ENCODE peak calls at places on chromosomes 12 and 14, in ten cellular contexts. A, X, O, V, Z, I, U, B, J and C are unnamed samples.

GRCh38 chr14:104505085-104506074 is 74.2 kb upstream of the C14orf180 start:
- DNase-seq in U (no peak), J (no peak), A (no peak), O (no peak), V (no peak), Z (no peak), X (no peak), I (no peak), B (no peak), C (no peak)

GRCh38 chr12:50600364-50600763 is 95.6 kb downstream of the DIP2B start:
- DNase-seq in U (no peak), A (no peak), O (no peak), X (no peak), J (no peak), I (no peak), B (no peak), V (no peak), Z (no peak), C (no peak)

GRCh38 chr12:15831315-15831993 is 42.3 kb upstream of the EPS8 start:
- DNase-seq in X (no peak), A (no peak), O (no peak), Z (no peak), I (no peak), J (no peak), U (no peak), B (no peak), V (no peak), C (no peak)

GRCh38 chr12:15987696-15988095 is 76.6 kb downstream of the DERA start:
- DNase-seq in I (no peak), X (no peak), V (peak; percentile 64), A (no peak), U (no peak), B (peak; percentile 28), J (no peak), Z (peak; percentile 74), O (no peak), C (peak; percentile 80)

GRCh38 chr14:74065746-74066575 is 18.3 kb downstream of the ALDH6A1 start:
- DNase-seq in U (no peak), X (peak; percentile 19), J (no peak), V (no peak), A (no peak), B (no peak), I (no peak), O (no peak), Z (no peak), C (no peak)

GRCh38 chr14:77186911-77187648 is 5.5 kb downstream of the TMEM63C start:
- DNase-seq in V (peak; percentile 47), O (no peak), I (peak; percentile 36), U (no peak), J (no peak), A (no peak), X (peak; percentile 93), B (peak; percentile 26), Z (no peak), C (no peak)

GRCh38 chr12:113359133-113359938 is 949 bp downstream of the PLBD2 start:
- DNase-seq in U (no peak), J (peak; percentile 62), X (peak; percentile 30), V (no peak), A (no peak), O (no peak), I (no peak), B (peak; percentile 67), Z (peak; percentile 58), C (peak; percentile 90)

GRCh38 chr14:66944872-66945271 is 244.4 kb upstream of the GARIN2 start:
- DNase-seq in O (no peak), B (no peak), Z (no peak), V (no peak), A (no peak), J (no peak), I (peak; percentile 73), U (no peak), X (peak; percentile 55), C (no peak)

DNA sequence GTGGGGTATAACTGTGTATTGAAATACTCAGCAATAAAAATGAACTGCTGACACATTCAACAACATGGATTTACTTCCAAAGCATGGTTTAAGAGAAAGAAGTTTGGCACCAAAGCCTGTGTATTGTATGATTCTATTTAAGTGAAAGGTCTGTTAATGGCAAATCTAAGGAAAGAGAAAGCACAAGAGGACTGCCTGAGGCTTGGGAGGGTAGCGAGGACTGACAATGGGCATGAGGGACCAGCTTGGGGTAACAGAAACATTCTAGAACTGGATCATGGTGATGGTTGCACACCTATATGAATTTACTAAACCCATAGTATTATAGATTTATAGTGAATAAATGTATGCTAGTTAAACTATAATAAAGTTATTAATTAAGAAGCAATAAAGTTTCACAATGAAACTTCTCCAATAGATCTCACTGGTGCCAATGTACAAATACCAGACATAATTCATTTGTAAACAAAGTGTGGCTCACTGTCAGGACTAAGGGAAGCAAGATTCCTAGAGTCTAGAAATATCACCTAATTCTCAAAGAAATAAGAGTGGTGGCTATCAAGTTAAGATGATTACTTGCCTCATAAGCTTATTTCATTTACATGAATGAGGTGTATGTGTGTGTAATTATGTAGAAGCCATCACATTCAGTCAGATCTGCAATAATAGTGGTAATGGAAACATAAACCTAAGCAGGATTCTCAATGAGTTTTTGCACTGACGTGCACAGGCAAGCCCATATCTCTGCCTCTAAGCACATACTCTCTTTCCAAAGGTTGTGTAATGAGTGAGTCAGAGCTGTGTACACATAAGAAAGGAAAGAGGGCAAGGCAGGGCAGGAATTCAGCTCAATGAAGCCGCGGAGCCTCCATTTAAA is 353.4 kb downstream of the KCNH5 start:
- DNase-seq in A (no peak), I (no peak), V (peak; percentile 60), Z (no peak), J (no peak), U (no peak), B (no peak), X (peak; percentile 99), O (peak; percentile 74), C (peak; percentile 27)
- H3K27ac ChIP-seq in A (no peak overlapping the region), I (no peak overlapping the region), V (peak overlapping the region; percentile 16), Z (no peak overlapping the region), J (no peak overlapping the region), U (peak overlapping the region; percentile 63), B (peak overlapping the region; percentile 36), X (peak overlapping the region; percentile 54), O (peak overlapping the region; percentile 63), C (no peak overlapping the region)

GRCh38 chr12:14396071-14396470 is 30.6 kb downstream of the ATF7IP start:
- DNase-seq in V (no peak), Z (no peak), J (no peak), U (no peak), A (no peak), X (no peak), B (no peak), O (no peak), I (no peak), C (no peak)

GRCh38 chr12:14403293-14403692 is 37.8 kb downstream of the ATF7IP start:
- DNase-seq in B (no peak), Z (no peak), A (no peak), X (no peak), I (no peak), J (no peak), O (no peak), V (no peak), U (no peak), C (no peak)

GRCh38 chr12:14400599-14400998 is 35.1 kb downstream of the ATF7IP start:
- DNase-seq in Z (no peak), J (no peak), B (no peak), A (no peak), I (no peak), X (no peak), U (no peak), O (no peak), V (no peak), C (no peak)

GRCh38 chr12:14402697-14403096 is 37.2 kb downstream of the ATF7IP start:
- DNase-seq in U (no peak), B (no peak), A (no peak), I (no peak), O (no peak), Z (no peak), J (no peak), V (no peak), X (no peak), C (no peak)

GRCh38 chr12:14399871-14400270 is 34.4 kb downstream of the ATF7IP start:
- DNase-seq in X (peak; percentile 87), U (no peak), O (no peak), V (no peak), J (no peak), A (no peak), I (no peak), B (no peak), Z (no peak), C (no peak)
- H3K27ac ChIP-seq in X (no peak overlapping the region), U (no peak overlapping the region), O (no peak overlapping the region), V (no peak overlapping the region), J (no peak overlapping the region), A (no peak overlapping the region), I (no peak overlapping the region), B (no peak overlapping the region), Z (no peak overlapping the region), C (no peak overlapping the region)

GRCh38 chr12:62714409-62715075 is 220.4 kb downstream of the PPM1H start:
- DNase-seq in X (no peak), B (no peak), V (no peak), O (no peak), I (no peak), A (no peak), Z (peak; percentile 62), J (no peak), U (no peak), C (peak; percentile 73)

GRCh38 chr12:62716866-62717477 is 218.0 kb downstream of the PPM1H start:
- DNase-seq in X (peak; percentile 33), B (no peak), O (no peak), V (no peak), J (no peak), U (no peak), Z (no peak), A (no peak), I (no peak), C (no peak)

GRCh38 chr12:62717636-62718035 is 217.3 kb downstream of the PPM1H start:
- DNase-seq in O (no peak), J (no peak), V (no peak), B (no peak), U (no peak), A (no peak), I (no peak), X (no peak), Z (no peak), C (no peak)

GRCh38 chr12:62715086-62715786 is 219.7 kb downstream of the PPM1H start:
- DNase-seq in I (no peak), A (no peak), V (no peak), U (no peak), B (no peak), Z (no peak), O (no peak), X (no peak), J (peak; percentile 38), C (peak; percentile 58)

DNA sequence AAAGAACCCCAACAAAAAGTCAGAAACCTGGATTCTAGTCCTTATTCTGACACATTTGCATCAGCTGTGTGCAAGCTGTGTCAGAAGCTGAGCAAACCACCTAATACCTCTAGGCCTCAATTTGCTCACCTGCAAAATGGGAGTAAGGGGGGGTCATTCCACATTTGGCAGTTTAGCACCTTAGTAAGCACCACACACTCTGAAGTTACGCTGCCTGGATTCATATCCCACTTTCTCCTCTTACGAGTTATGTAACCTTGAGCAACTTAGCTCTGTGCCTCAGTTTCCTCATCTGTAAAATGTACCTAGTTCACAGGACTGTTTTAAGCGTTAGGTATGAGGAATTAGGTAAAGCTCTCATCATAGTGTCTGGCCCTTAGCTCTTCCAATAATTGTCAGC is 218.9 kb downstream of the PPM1H start:
- DNase-seq in O (no peak), J (no peak), U (no peak), Z (no peak), V (no peak), X (no peak), A (no peak), I (no peak), B (no peak), C (no peak)
- H3K27ac ChIP-seq in O (peak overlapping the region; percentile 84), J (no peak overlapping the region), U (no peak overlapping the region), Z (no peak overlapping the region), V (no peak overlapping the region), X (no peak overlapping the region), A (no peak overlapping the region), I (no peak overlapping the region), B (no peak overlapping the region), C (no peak overlapping the region)

DNA sequence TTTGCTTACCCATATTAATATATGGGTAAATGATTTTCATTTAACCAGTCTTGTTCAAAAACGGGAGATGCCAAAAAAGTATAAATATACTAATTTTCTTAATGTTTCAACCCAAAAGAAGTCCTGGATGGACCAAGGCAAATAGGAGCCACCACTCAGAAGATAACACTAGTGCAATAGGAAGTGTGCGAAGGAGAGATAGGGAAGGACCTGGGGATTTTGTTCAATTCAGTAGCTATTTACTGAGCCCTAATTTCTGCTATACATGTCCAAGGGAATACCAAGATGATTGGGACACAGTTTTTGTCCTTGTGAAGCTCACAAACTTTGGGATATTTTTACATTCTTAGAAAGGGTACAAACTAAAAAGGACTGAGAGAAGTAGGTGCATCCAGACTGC is 1.5 kb downstream of the CMAS start:
- DNase-seq in V (no peak), X (no peak), A (no peak), Z (no peak), U (no peak), I (no peak), J (no peak), B (no peak), O (no peak), C (no peak)
- H3K27ac ChIP-seq in V (no peak overlapping the region), X (no peak overlapping the region), A (no peak overlapping the region), Z (no peak overlapping the region), U (no peak overlapping the region), I (peak overlapping the region; percentile 75), J (no peak overlapping the region), B (no peak overlapping the region), O (no peak overlapping the region), C (no peak overlapping the region)